ENCODE peak calls at places on chromosomes 16 and 17, in nine cellular contexts. D is CD4-positive, CD25-positive, alpha-beta regulatory T cell; Q is progenitor cell of endocrine pancreas; G is T-helper 17 cell; N is T-cell; M is endodermal cell; K is left colon; T is tibial nerve; V is brain microvascular endothelial cell. P is an unnamed sample.

GRCh38 chr16:82181456-82182185 is 11.6 kb upstream of the MPHOSPH6 start:
- DNase-seq in D (no peak), Q (no peak), G (no peak), N (no peak), M (no peak), K (no peak), T (no peak), V (no peak), P (no peak)

GRCh38 chr16:75591001-75591852 is 25.0 kb downstream of the GABARAPL2 start:
- DNase-seq in D (no peak), Q (no peak), G (no peak), N (no peak), M (no peak), K (peak), T (no peak), V (peak), P (peak)

GRCh38 chr17:80475949-80476876 is at the start of gene NPTX1:
- DNase-seq in D (no peak), Q (no peak), G (no peak), N (no peak), M (peak), K (no peak), T (no peak), V (no peak), P (no peak)

GRCh38 chr17:79360196-79360595 is 250.7 kb downstream of the RBFOX3 start:
- DNase-seq in D (no peak), Q (no peak), G (no peak), N (no peak), M (no peak), K (no peak), T (no peak), V (no peak), P (no peak)

GRCh38 chr17:75124041-75124818 is 7.3 kb downstream of the NT5C start:
- DNase-seq in D (peak), Q (no peak), G (no peak), N (no peak), M (no peak), K (peak), T (no peak), V (peak), P (peak)

GRCh38 chr16:1535391-1536291 is 2.2 kb downstream of the TMEM204 start:
- DNase-seq in D (no peak), Q (no peak), G (no peak), N (no peak), M (no peak), K (no peak), T (no peak), V (no peak), P (no peak)

GRCh38 chr16:79436885-79437284 is 163.7 kb downstream of the MAF start:
- DNase-seq in D (no peak), Q (no peak), G (no peak), N (no peak), M (no peak), K (no peak), T (no peak), V (no peak), P (no peak)

GRCh38 chr17:78806451-78806850 is 24.4 kb upstream of the CYTH1 start:
- DNase-seq in D (peak), Q (no peak), G (peak), N (peak), M (no peak), K (no peak), T (no peak), V (no peak), P (no peak)

GRCh38 chr17:55527520-55528118 is 16.4 kb upstream of the SMIM36 start:
- DNase-seq in D (no peak), Q (peak), G (no peak), N (no peak), M (peak), K (no peak), T (no peak), V (peak), P (peak)

GRCh38 chr16:29198731-29199521 is 207.6 kb downstream of the NPIPB11 start:
- DNase-seq in D (no peak), Q (no peak), G (no peak), N (no peak), M (peak), K (no peak), T (no peak), V (no peak), P (no peak)

GRCh38 chr16:50887500-50887899 is 145.6 kb downstream of the CYLD start:
- DNase-seq in D (no peak), Q (no peak), G (no peak), N (no peak), M (no peak), K (no peak), T (no peak), V (no peak), P (no peak)

GRCh38 chr17:67546578-67547527 is 169.8 kb downstream of the PITPNC1 start:
- DNase-seq in D (no peak), Q (no peak), G (no peak), N (no peak), M (peak), K (peak), T (no peak), V (peak), P (no peak)

GRCh38 chr17:34858941-34859562 is 102.2 kb downstream of the CCT6B start:
- DNase-seq in D (no peak), Q (no peak), G (no peak), N (no peak), M (no peak), K (no peak), T (no peak), V (no peak), P (no peak)

GRCh38 chr17:59366040-59366757 is 34.7 kb downstream of the YPEL2 start:
- DNase-seq in D (no peak), Q (no peak), G (no peak), N (no peak), M (peak), K (no peak), T (no peak), V (no peak), P (no peak)

GRCh38 chr17:45197555-45198334 is 23.9 kb upstream of the FMNL1 start:
- DNase-seq in D (peak), Q (peak), G (peak), N (peak), M (peak), K (peak), T (peak), V (peak), P (peak)

GRCh38 chr16:1635070-1635469 is 22.9 kb downstream of the CRAMP1 start:
- DNase-seq in D (no peak), Q (no peak), G (no peak), N (no peak), M (no peak), K (no peak), T (no peak), V (peak), P (no peak)

GRCh38 chr16:72890587-72890986 is 157.3 kb downstream of the ZFHX3 start:
- DNase-seq in D (no peak), Q (no peak), G (no peak), N (no peak), M (no peak), K (no peak), T (no peak), V (no peak), P (no peak)

GRCh38 chr17:66462010-66462409 is 159.6 kb downstream of the PRKCA start:
- DNase-seq in D (no peak), Q (no peak), G (no peak), N (no peak), M (no peak), K (peak), T (no peak), V (no peak), P (no peak)

GRCh38 chr17:82840431-82840831 is 609 bp upstream of the ZNF750 start:
- DNase-seq in D (no peak), Q (no peak), G (no peak), N (no peak), M (peak), K (no peak), T (no peak), V (no peak), P (no peak)

GRCh38 chr16:67459066-67459857 is 21.7 kb downstream of the ATP6V0D1 start:
- DNase-seq in D (no peak), Q (no peak), G (no peak), N (no peak), M (no peak), K (peak), T (no peak), V (no peak), P (peak)

GRCh38 chr16:15946257-15947044 is 3.0 kb upstream of the ABCC1 start:
- DNase-seq in D (no peak), Q (no peak), G (no peak), N (no peak), M (no peak), K (no peak), T (no peak), V (peak), P (peak)

GRCh38 chr16:59295474-59295873 is 561.4 kb upstream of the GOT2 start:
- DNase-seq in D (no peak), Q (no peak), G (no peak), N (no peak), M (no peak), K (no peak), T (no peak), V (no peak), P (no peak)

GRCh38 chr16:64590516-64590915 is 531.3 kb downstream of the CDH11 start:
- DNase-seq in D (no peak), Q (no peak), G (no peak), N (no peak), M (no peak), K (no peak), T (no peak), V (peak), P (no peak)

GRCh38 chr17:42780816-42781638 is 617 bp downstream of the WNK4 start:
- DNase-seq in D (no peak), Q (no peak), G (no peak), N (no peak), M (peak), K (no peak), T (no peak), V (no peak), P (no peak)

GRCh38 chr17:52212851-52213250 is 54.3 kb upstream of the CA10 start:
- DNase-seq in D (no peak), Q (no peak), G (no peak), N (no peak), M (no peak), K (no peak), T (no peak), V (no peak), P (no peak)

GRCh38 chr17:75854111-75854748 is 905 bp downstream of the WBP2 start:
- DNase-seq in D (no peak), Q (no peak), G (no peak), N (no peak), M (peak), K (no peak), T (no peak), V (peak), P (no peak)

GRCh38 chr17:50363217-50364060 is 9.5 kb downstream of the MRPL27 start:
- DNase-seq in D (no peak), Q (no peak), G (no peak), N (no peak), M (peak), K (peak), T (no peak), V (peak), P (no peak)

GRCh38 chr17:73215414-73215813 is 22.6 kb downstream of the COG1 start:
- DNase-seq in D (no peak), Q (no peak), G (no peak), N (no peak), M (peak), K (no peak), T (no peak), V (no peak), P (peak)

GRCh38 chr16:12879812-12880211 is 21.6 kb upstream of the SHISA9 start:
- DNase-seq in D (no peak), Q (no peak), G (no peak), N (no peak), M (no peak), K (no peak), T (no peak), V (no peak), P (no peak)